ENCODE peak calls at places on chromosomes 6 and 20, in ten cellular contexts. U is ascending aorta, Q is SK-N-SH, G is omental fat pad, J is GM13977, L is body of pancreas, K is brain microvascular endothelial cell, X is H9, R is thyroid gland, T is foreskin fibroblast. D is an unnamed sample.

GRCh38 chr20:37342231-37343177 is 3.4 kb upstream of the SRC start:
- DNase-seq in U (no peak), Q (no peak), G (no peak), J (no peak), L (no peak), K (no peak), X (peak; percentile 30), R (no peak), T (no peak), D (no peak)

GRCh38 chr6:170251776-170252571 is 38.9 kb downstream of the DLL1 start:
- DNase-seq in U (no peak), Q (no peak), G (no peak), J (no peak), L (no peak), K (no peak), X (no peak), R (no peak), T (no peak), D (no peak)

GRCh38 chr6:34237722-34238506 is 1.2 kb downstream of the HMGA1 start:
- DNase-seq in U (peak; percentile 73), Q (peak; percentile 91), G (no peak), J (peak; percentile 76), L (no peak), K (no peak), X (peak; percentile 49), R (peak; percentile 41), T (no peak), D (no peak)

GRCh38 chr20:44543345-44543744 is 21.5 kb upstream of the SERINC3 start:
- DNase-seq in U (no peak), Q (no peak), G (no peak), J (no peak), L (no peak), K (no peak), X (no peak), R (no peak), T (no peak), D (no peak)

GRCh38 chr20:16097788-16098187 is 475.5 kb downstream of the KIF16B start:
- DNase-seq in U (no peak), Q (no peak), G (no peak), J (no peak), L (no peak), K (no peak), X (no peak), R (no peak), T (no peak), D (no peak)

GRCh38 chr6:152078804-152079203 is 271.3 kb downstream of the ESR1 start:
- DNase-seq in U (no peak), Q (no peak), G (no peak), J (no peak), L (no peak), K (no peak), X (peak; percentile 84), R (no peak), T (no peak), D (no peak)

GRCh38 chr6:16109659-16110300 is 19.1 kb upstream of the MYLIP start:
- DNase-seq in U (no peak), Q (no peak), G (no peak), J (no peak), L (no peak), K (no peak), X (no peak), R (no peak), T (no peak), D (no peak)

GRCh38 chr20:5508044-5508443 is 191.3 kb upstream of the PROKR2 start:
- DNase-seq in U (no peak), Q (no peak), G (no peak), J (no peak), L (no peak), K (no peak), X (no peak), R (no peak), T (no peak), D (no peak)

GRCh38 chr6:53048431-53049195 is 16.6 kb upstream of the FBXO9 start:
- DNase-seq in U (no peak), Q (no peak), G (no peak), J (peak; percentile 26), L (no peak), K (peak; percentile 87), X (no peak), R (no peak), T (peak; percentile 71), D (peak; percentile 76)

GRCh38 chr6:138667408-138667807 is 106.2 kb upstream of the CCDC28A start:
- DNase-seq in U (no peak), Q (no peak), G (no peak), J (no peak), L (no peak), K (no peak), X (no peak), R (no peak), T (no peak), D (no peak)

GRCh38 chr20:63326314-63327228 is 33.6 kb downstream of the COL20A1 start:
- DNase-seq in U (no peak), Q (no peak), G (no peak), J (no peak), L (no peak), K (no peak), X (no peak), R (peak; percentile 2), T (no peak), D (no peak)

GRCh38 chr6:106694343-106694742 is 65.0 kb downstream of the QRSL1 start:
- DNase-seq in U (no peak), Q (no peak), G (no peak), J (no peak), L (no peak), K (no peak), X (peak; percentile 43), R (peak; percentile 64), T (no peak), D (no peak)

GRCh38 chr6:106692823-106693216 is 63.4 kb downstream of the QRSL1 start:
- DNase-seq in U (no peak), Q (no peak), G (no peak), J (no peak), L (no peak), K (no peak), X (no peak), R (no peak), T (no peak), D (no peak)

GRCh38 chr6:106688177-106688951 is 59.0 kb downstream of the QRSL1 start:
- DNase-seq in U (no peak), Q (no peak), G (no peak), J (no peak), L (peak; percentile 36), K (no peak), X (no peak), R (no peak), T (no peak), D (no peak)

GRCh38 chr6:106693343-106693742 is 64.0 kb downstream of the QRSL1 start:
- DNase-seq in U (no peak), Q (no peak), G (no peak), J (no peak), L (no peak), K (no peak), X (no peak), R (no peak), T (no peak), D (no peak)

GRCh38 chr6:106692112-106692822 is 62.9 kb downstream of the QRSL1 start:
- DNase-seq in U (peak; percentile 67), Q (no peak), G (no peak), J (no peak), L (peak; percentile 90), K (peak; percentile 2), X (peak; percentile 81), R (peak; percentile 91), T (peak; percentile 43), D (peak; percentile 43)
- TF ChIP-seq CTCF in U (no peak), Q (no peak), G (no peak), J (no peak), L (no peak), K (no peak), X (no peak), R (no peak), T (no peak), D (no peak)

DNA sequence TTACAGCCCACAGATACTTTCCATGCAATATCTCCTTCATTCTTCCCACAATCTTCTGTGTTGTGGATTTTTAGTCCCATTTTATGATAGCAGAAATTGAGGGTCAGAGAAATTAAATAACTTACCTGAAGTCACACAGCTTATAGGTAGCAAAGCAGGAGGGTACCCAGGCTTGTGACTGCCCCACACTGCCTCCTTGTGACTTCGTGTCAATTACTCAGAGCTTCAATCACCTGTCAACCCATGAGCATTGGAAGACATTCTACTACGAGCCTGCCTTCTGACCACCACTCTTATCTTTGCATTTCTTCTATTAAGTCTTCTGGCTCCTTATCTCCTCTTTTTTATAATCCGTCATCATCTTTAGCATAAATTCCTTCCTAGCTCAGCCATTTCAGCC is 71.6 kb upstream of the NRSN1 start:
- DNase-seq in U (no peak), Q (no peak), G (no peak), J (no peak), L (no peak), K (no peak), X (no peak), R (no peak), T (no peak), D (no peak)
- TF ChIP-seq CTCF in U (no peak), Q (no peak), G (no peak), J (no peak), L (no peak), K (no peak), X (peak; percentile 55), R (no peak), T (no peak), D (no peak)

DNA sequence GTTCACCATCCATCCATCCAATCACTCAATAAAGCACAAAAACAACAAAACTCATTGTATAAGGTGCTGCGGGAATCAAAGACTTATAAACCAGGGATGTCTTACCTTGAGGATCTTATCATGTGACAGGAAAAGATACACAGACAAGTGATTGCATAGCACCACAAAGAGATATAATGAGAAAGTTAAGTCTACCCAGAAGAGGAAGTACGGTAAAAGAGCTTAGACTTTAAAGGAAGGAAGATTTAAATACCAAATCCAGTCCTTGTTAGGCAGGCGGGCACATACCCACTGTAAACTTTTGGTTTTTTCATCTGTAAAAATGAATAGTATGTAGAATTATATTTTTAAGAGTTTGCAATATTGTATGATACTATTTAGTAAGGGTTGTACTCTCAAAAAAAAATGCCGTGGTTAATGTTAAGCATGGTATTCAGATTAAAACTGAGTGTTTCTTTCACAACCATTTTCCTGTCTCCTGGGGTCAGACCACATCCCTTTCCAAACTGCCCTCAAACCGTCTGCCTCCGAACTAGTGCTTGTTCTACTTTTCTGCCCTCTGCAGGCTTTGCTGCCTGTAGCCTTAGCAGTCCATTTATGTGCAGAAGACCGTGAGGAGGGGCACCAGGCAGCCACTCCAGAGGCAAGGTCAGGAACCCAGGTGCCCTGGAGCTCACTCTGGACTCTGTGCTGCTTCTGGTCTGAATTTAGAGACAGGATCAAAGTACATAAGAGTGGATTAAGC is 179.5 kb upstream of the SYNDIG1 start:
- DNase-seq in U (no peak), Q (no peak), G (no peak), J (no peak), L (no peak), K (no peak), X (peak; percentile 38), R (no peak), T (no peak), D (no peak)
- TF ChIP-seq CTCF in U (no peak), Q (no peak), G (no peak), J (no peak), L (no peak), K (peak; percentile 29), X (no peak), R (no peak), T (no peak), D (no peak)

DNA sequence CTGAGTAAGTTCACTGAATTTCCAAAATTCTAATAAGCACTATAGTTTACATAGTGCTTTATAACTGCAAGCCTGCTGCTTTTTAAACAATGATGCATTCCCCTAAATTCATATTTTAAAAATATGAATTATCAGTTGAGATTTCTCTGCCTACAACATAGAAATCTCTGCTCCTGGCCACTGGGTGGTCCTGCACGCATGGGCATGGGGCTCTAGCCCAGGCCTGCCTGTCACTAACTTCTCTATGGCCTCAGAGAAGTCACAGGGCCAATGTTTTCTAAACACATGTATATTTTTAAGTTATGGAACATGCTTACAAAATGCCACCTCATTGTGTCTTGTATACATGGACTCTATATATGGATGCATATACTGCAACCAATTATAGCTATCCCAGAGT is 211.0 kb downstream of the FOXC1 start:
- DNase-seq in U (no peak), Q (peak; percentile 51), G (no peak), J (no peak), L (no peak), K (no peak), X (no peak), R (no peak), T (no peak), D (no peak)
- TF ChIP-seq CTCF in U (no peak), Q (no peak), G (no peak), J (no peak), L (no peak), K (no peak), X (no peak), R (no peak), T (no peak), D (no peak)

D was measured in HFFc6.